ENCODE peak calls at places on chromosomes 2 and 18, in ten cellular contexts. V, H, G, K, O, E, M, R, F and N are unnamed samples.

GRCh38 chr18:60339018-60339417 is 33.6 kb downstream of the MC4R start:
- DNase-seq in V (no peak), H (no peak), G (no peak), K (no peak), O (no peak), E (no peak), M (no peak), R (no peak), F (no peak), N (no peak)

GRCh38 chr2:120109186-120110061 is 96.5 kb downstream of the EPB41L5 start:
- DNase-seq in V (peak), H (peak), G (no peak), K (no peak), O (no peak), E (peak), M (no peak), R (peak), F (peak), N (no peak)

GRCh38 chr2:205754924-205755321 is 72.6 kb downstream of the NRP2 start:
- DNase-seq in V (no peak), H (no peak), G (no peak), K (no peak), O (no peak), E (peak), M (no peak), R (no peak), F (peak), N (peak)

GRCh38 chr2:132256251-132256902 is 94.6 kb upstream of the ANKRD30BL start:
- DNase-seq in V (no peak), H (no peak), G (no peak), K (no peak), O (no peak), E (no peak), M (no peak), R (no peak), F (no peak), N (no peak)

GRCh38 chr18:34773961-34774754 is 64.1 kb downstream of the DTNA start:
- DNase-seq in V (no peak), H (peak), G (no peak), K (no peak), O (peak), E (peak), M (peak), R (no peak), F (peak), N (peak)

GRCh38 chr2:101961287-101962242 is 30.2 kb upstream of the IL1R2 start:
- DNase-seq in V (no peak), H (no peak), G (no peak), K (no peak), O (peak), E (peak), M (peak), R (no peak), F (peak), N (no peak)

GRCh38 chr2:7633556-7634153 is 716.4 kb downstream of the RNF144A start:
- DNase-seq in V (no peak), H (no peak), G (no peak), K (no peak), O (no peak), E (no peak), M (no peak), R (no peak), F (no peak), N (peak)

GRCh38 chr2:214830794-214831346 is 21.4 kb upstream of the BARD1 start:
- DNase-seq in V (peak), H (peak), G (no peak), K (no peak), O (no peak), E (peak), M (no peak), R (no peak), F (no peak), N (no peak)

GRCh38 chr18:267380-267687 is 513 bp downstream of the THOC1 start:
- DNase-seq in V (no peak), H (no peak), G (no peak), K (no peak), O (no peak), E (no peak), M (no peak), R (no peak), F (peak), N (no peak)

GRCh38 chr2:191302459-191303155 is 57.4 kb downstream of the MYO1B start:
- DNase-seq in V (peak), H (peak), G (no peak), K (no peak), O (no peak), E (peak), M (no peak), R (peak), F (no peak), N (peak)

GRCh38 chr2:102520009-102520408 is 47.0 kb downstream of the SLC9A4 start:
- DNase-seq in V (no peak), H (peak), G (no peak), K (no peak), O (no peak), E (peak), M (no peak), R (no peak), F (peak), N (peak)